ENCODE peak calls at places on chromosomes 6 and 20, in six cellular contexts. I is brain microvascular endothelial cell, P is cardiac fibroblast, D is bronchial epithelial cell, T is AG04450, Q is kidney. E is an unnamed sample.

GRCh38 chr20:53238121-53238660 is 266.0 kb downstream of the TSHZ2 start:
- DNase-seq in I (no peak), P (no peak), D (no peak), T (no peak), Q (no peak), E (no peak)

GRCh38 chr6:69069881-69070280 is 434.8 kb downstream of the ADGRB3 start:
- DNase-seq in I (no peak), P (peak; percentile 29), D (no peak), T (no peak), Q (no peak), E (no peak)

GRCh38 chr20:38372830-38373229 is 26.5 kb downstream of the LBP start:
- DNase-seq in I (no peak), P (no peak), D (no peak), T (no peak), Q (no peak), E (no peak)

GRCh38 chr6:118325220-118325860 is 222.8 kb upstream of the PLN start:
- DNase-seq in I (peak; percentile 16), P (no peak), D (peak; percentile 2), T (no peak), Q (no peak), E (no peak)

GRCh38 chr20:59800309-59800708 is 133.1 kb downstream of the SYCP2 start:
- DNase-seq in I (no peak), P (no peak), D (no peak), T (no peak), Q (no peak), E (no peak)

GRCh38 chr20:47535088-47535487 is 33.4 kb downstream of the NCOA3 start:
- DNase-seq in I (no peak), P (no peak), D (no peak), T (no peak), Q (no peak), E (no peak)

GRCh38 chr6:21299216-21299615 is 294.3 kb upstream of the SOX4 start:
- DNase-seq in I (no peak), P (no peak), D (no peak), T (no peak), Q (no peak), E (no peak)

GRCh38 chr6:164398647-164399046 is 910.8 kb downstream of the C6orf118 start:
- DNase-seq in I (no peak), P (peak; percentile 15), D (peak; percentile 16), T (no peak), Q (no peak), E (no peak)

GRCh38 chr6:150118642-150119041 is 24.2 kb upstream of the PPP1R14C start:
- DNase-seq in I (no peak), P (no peak), D (peak; percentile 85), T (no peak), Q (no peak), E (no peak)

GRCh38 chr20:34983995-34984735 is 28.5 kb downstream of the MYH7B start:
- DNase-seq in I (no peak), P (no peak), D (no peak), T (no peak), Q (peak; percentile 69), E (no peak)

GRCh38 chr6:121544691-121545090 is 109.2 kb downstream of the GJA1 start:
- DNase-seq in I (no peak), P (peak; percentile 30), D (peak; percentile 25), T (no peak), Q (no peak), E (no peak)

GRCh38 chr6:47741807-47742206 is 40.0 kb upstream of the OPN5 start:
- DNase-seq in I (no peak), P (peak; percentile 33), D (peak; percentile 99), T (no peak), Q (no peak), E (no peak)

GRCh38 chr6:13360671-13361540 is 32.6 kb upstream of the TBC1D7 start:
- DNase-seq in I (no peak), P (peak; percentile 23), D (peak; percentile 64), T (no peak), Q (no peak), E (no peak)

GRCh38 chr20:17504898-17505663 is 26.1 kb downstream of the BFSP1 start:
- DNase-seq in I (peak; percentile 39), P (peak; percentile 83), D (peak; percentile 68), T (no peak), Q (peak; percentile 85), E (peak; percentile 35)

GRCh38 chr6:87697581-87698552 is 4.2 kb downstream of the AKIRIN2 start:
- DNase-seq in I (peak; percentile 67), P (peak; percentile 92), D (no peak), T (peak; percentile 74), Q (no peak), E (no peak)

GRCh38 chr6:149062653-149063348 is 254.7 kb upstream of the TAB2 start:
- DNase-seq in I (no peak), P (no peak), D (no peak), T (no peak), Q (no peak), E (no peak)

DNA sequence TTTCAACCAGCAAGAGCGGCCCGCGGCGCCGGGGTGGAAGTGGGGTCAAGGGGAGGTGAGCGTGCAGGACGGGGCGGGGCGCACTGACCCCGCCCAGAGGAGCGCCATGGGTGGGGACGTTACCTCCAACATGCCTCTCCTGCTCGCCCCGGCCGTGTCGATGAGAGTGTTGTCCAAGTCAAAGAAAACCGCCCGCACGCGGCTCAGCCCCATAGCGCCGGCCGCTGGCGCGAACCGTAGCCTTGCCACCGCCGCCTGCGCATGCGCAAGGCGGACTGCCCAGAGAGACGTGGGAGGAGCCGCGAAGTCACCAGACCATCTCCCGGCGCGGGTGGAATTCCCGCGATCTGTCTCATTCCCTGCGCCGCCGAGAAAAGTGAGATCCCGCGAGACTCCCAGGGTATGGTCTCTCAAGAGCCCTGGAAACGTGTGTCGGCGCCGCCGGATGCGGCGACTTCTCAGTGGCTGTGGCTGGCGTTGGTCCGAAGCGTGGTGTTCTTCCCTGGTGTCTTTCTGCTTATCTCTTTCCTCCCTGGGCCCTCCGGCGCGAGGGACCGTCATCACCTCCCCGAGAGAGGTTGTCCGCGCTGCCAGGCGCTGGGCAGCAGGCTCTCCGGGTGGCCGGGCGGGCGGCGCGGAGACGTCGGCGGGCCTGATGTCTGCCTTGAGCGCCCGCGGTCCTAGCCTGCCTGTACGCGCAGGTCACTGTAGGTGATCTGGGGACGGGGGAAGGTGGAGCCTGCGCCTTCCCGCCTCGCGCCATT is at the start of gene NANP:
- DNase-seq in I (peak; percentile 99), P (peak; percentile 99), D (peak; percentile 94), T (peak; percentile 94), Q (peak; percentile 98), E (peak; percentile 92)
- TF ChIP-seq CTCF in I (no peak), P (no peak), D (peak; percentile 24), T (no peak), Q (no peak), E (no peak)

DNA sequence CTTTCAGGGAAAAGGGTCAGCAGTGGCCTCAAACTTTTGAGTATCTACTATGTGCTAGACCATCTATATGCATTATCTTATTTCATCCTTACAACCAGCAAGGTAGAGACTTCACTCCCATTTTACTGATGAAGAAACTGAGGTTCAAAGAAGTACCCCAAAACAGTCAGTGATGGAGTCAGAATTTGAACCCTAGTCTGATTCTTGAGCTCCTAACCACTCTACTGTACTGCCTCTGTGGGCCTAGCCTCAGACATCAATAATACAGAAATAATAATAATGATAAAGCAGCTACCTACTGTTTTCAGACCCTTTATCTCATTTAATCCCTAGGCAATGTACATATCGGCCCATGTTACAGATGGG is 8.4 kb downstream of the ADA start:
- DNase-seq in I (no peak), P (no peak), D (no peak), T (no peak), Q (no peak), E (no peak)
- TF ChIP-seq CTCF in I (no peak), P (no peak), D (no peak), T (no peak), Q (no peak), E (no peak)

DNA sequence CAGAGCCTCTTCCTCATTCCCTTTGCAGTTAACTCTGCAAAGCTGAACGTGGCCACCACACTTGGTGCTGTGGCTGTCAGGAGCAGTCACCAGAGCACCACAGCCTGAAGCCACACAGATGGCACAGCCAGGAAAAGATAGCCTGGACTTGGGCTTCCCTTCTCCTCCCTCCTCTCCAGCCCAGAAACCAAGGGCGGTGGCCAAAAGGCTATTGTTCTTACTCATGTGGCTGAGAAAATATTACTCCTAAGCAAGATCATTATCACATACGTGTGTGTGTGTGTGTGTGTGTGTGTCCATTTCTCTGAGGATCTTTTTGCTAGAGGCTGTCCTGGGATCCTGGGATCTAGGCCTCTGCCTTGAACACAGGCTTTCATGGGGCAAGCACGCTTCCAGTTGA is 39.7 kb downstream of the CD164 start:
- DNase-seq in I (no peak), P (no peak), D (no peak), T (no peak), Q (no peak), E (no peak)
- TF ChIP-seq CTCF in I (no peak), P (no peak), D (no peak), T (no peak), Q (no peak), E (no peak)

GRCh38 chr6:5082487-5083306 is 2.4 kb upstream of the PPP1R3G start:
- DNase-seq in I (peak; percentile 63), P (peak; percentile 93), D (peak; percentile 97), T (no peak), Q (peak; percentile 90), E (no peak)

GRCh38 chr6:5083307-5083583 is 1.9 kb upstream of the PPP1R3G start:
- DNase-seq in I (no peak), P (no peak), D (no peak), T (no peak), Q (no peak), E (no peak)

GRCh38 chr6:5081182-5081581 is 4.0 kb upstream of the PPP1R3G start:
- DNase-seq in I (no peak), P (no peak), D (no peak), T (no peak), Q (no peak), E (no peak)

GRCh38 chr6:5080574-5080973 is 4.6 kb upstream of the PPP1R3G start:
- DNase-seq in I (no peak), P (no peak), D (no peak), T (no peak), Q (no peak), E (no peak)

GRCh38 chr6:5081955-5082354 is 3.2 kb upstream of the PPP1R3G start:
- DNase-seq in I (no peak), P (peak; percentile 36), D (peak; percentile 38), T (no peak), Q (no peak), E (no peak)
- TF ChIP-seq CTCF in I (no peak), P (no peak), D (no peak), T (no peak), Q (no peak), E (no peak)

GRCh38 chr20:6048391-6048790 is 5.5 kb downstream of the LRRN4 start:
- DNase-seq in I (no peak), P (no peak), D (no peak), T (no peak), Q (no peak), E (no peak)
- TF ChIP-seq CTCF in I (no peak), P (no peak), D (no peak), T (no peak), Q (no peak), E (no peak)

DNA sequence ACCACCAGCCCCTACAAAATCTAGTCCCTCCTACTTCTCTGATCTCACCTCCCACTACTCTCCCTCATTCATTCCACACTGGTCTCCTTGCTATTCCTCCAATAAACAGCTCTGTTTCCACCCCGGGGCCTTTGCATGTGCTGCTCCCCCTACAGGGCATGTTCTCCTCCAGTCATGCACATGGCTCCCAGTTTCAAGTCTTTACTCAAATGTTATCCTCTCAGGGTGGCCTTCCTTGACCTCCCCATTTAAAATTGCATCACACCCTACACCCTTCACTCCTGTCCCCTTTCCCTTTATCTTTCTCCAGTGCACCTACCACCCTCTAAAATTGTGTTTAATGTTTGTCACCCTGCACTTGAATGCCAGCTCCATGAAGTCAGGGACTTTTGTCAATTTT is 174.5 kb downstream of the MRPL14 start:
- DNase-seq in I (no peak), P (peak; percentile 33), D (no peak), T (no peak), Q (no peak), E (no peak)
- TF ChIP-seq CTCF in I (peak; percentile 54), P (peak; percentile 29), D (no peak), T (no peak), Q (no peak), E (peak; percentile 24)